ENCODE peak calls at places on chromosomes 1 and 21, in four cellular contexts. A is psoas muscle, D is K562, R is MM.1S. N is an unnamed sample.

GRCh38 chr1:152658649-152659048 is 4.5 kb upstream of the LCE2D start:
- DNase-seq in D (no peak), R (no peak), A (no peak), N (no peak)

GRCh38 chr1:46295306-46295705 is 8.1 kb downstream of the LRRC41 start:
- DNase-seq in D (no peak), A (no peak), R (no peak), N (no peak)

GRCh38 chr1:39540504-39541031 is 36.0 kb downstream of the PABPC4 start:
- DNase-seq in D (no peak), A (peak; percentile 79), R (no peak), N (no peak)

GRCh38 chr1:248811514-248812490 is 13.9 kb downstream of the SH3BP5L start:
- DNase-seq in A (no peak), R (no peak), D (peak; percentile 28), N (no peak)

GRCh38 chr1:172637522-172637921 is 21.4 kb upstream of the FASLG start:
- DNase-seq in A (no peak), R (no peak), D (peak; percentile 76), N (no peak)

GRCh38 chr1:85992756-85993155 is 163.8 kb downstream of the COL24A1 start:
- DNase-seq in R (peak; percentile 83), A (no peak), D (no peak), N (no peak)

GRCh38 chr1:208731976-208732821 is 488.0 kb upstream of the PLXNA2 start:
- DNase-seq in R (peak; percentile 83), A (no peak), D (no peak), N (no peak)

GRCh38 chr1:108120163-108120562 is 80.0 kb downstream of the SLC25A24 start:
- DNase-seq in D (no peak), A (no peak), R (no peak), N (no peak)

GRCh38 chr1:54429838-54430237 is 23.6 kb upstream of the SSBP3 start:
- DNase-seq in D (no peak), A (no peak), R (no peak), N (no peak)

GRCh38 chr1:164858233-164858632 is 299.2 kb downstream of the PBX1 start:
- DNase-seq in D (no peak), R (no peak), A (no peak), N (no peak)

GRCh38 chr1:119742193-119742592 is 26.5 kb downstream of the HMGCS2 start:
- DNase-seq in D (no peak), R (no peak), A (no peak), N (no peak)

GRCh38 chr1:113353581-113353980 is 36.7 kb upstream of the MAGI3 start:
- DNase-seq in A (no peak), R (no peak), D (no peak), N (no peak)

GRCh38 chr21:31967334-31967733 is 94.5 kb downstream of the HUNK start:
- DNase-seq in A (no peak), R (no peak), D (no peak), N (no peak)

GRCh38 chr1:157878059-157878458 is 36.5 kb upstream of the CD5L start:
- DNase-seq in A (no peak), D (peak; percentile 11), R (peak; percentile 73), N (no peak)